ENCODE peak calls at places on chromosomes 4 and X, in five cellular contexts. Y is psoas muscle, U is colonic mucosa, Q is heart right ventricle, L is thoracic aorta. M is an unnamed sample.

GRCh38 chrX:3651272-3651671 is 62.2 kb downstream of the PRKX start:
- DNase-seq in Y (no peak), U (no peak), Q (no peak), L (no peak), M (no peak)

GRCh38 chrX:153763989-153764755 is at the start of gene PLXNB3:
- DNase-seq in Y (peak; percentile 88), U (peak; percentile 87), Q (peak; percentile 62), L (peak; percentile 33), M (peak; percentile 86)

GRCh38 chr4:57426779-57427395 is 316.7 kb upstream of the IGFBP7 start:
- DNase-seq in Y (no peak), U (peak; percentile 65), Q (peak; percentile 56), L (peak; percentile 6), M (peak; percentile 74)

GRCh38 chr4:156169011-156169410 is 215.3 kb upstream of the CTSO start:
- DNase-seq in Y (no peak), U (no peak), Q (peak; percentile 35), L (no peak), M (no peak)

GRCh38 chrX:104105863-104106262 is 6.5 kb upstream of the ZCCHC18 start:
- DNase-seq in Y (no peak), U (no peak), Q (peak; percentile 19), L (no peak), M (no peak)

GRCh38 chrX:34764842-34765241 is 107.8 kb upstream of the TMEM47 start:
- DNase-seq in Y (no peak), U (no peak), Q (no peak), L (no peak), M (no peak)

GRCh38 chr4:124414641-124415040 is 297.9 kb downstream of the ANKRD50 start:
- DNase-seq in Y (no peak), U (no peak), Q (no peak), L (no peak), M (no peak)

GRCh38 chrX:149374751-149375150 is 130.4 kb downstream of the IDS start:
- DNase-seq in Y (no peak), U (no peak), Q (no peak), L (no peak), M (no peak)

GRCh38 chr4:173181769-173182374 is 13.3 kb downstream of the GALNT7 start:
- DNase-seq in Y (no peak), U (no peak), Q (no peak), L (no peak), M (no peak)

GRCh38 chr4:173174184-173175156 is 5.9 kb downstream of the GALNT7 start:
- DNase-seq in Y (no peak), U (no peak), Q (no peak), L (no peak), M (no peak)

GRCh38 chr4:173178144-173178543 is 9.5 kb downstream of the GALNT7 start:
- DNase-seq in Y (no peak), U (no peak), Q (no peak), L (no peak), M (no peak)

GRCh38 chr4:173176010-173176409 is 7.4 kb downstream of the GALNT7 start:
- DNase-seq in Y (no peak), U (no peak), Q (no peak), L (no peak), M (no peak)

GRCh38 chr4:173177232-173177631 is 8.6 kb downstream of the GALNT7 start:
- DNase-seq in Y (no peak), U (no peak), Q (no peak), L (no peak), M (no peak)
- H3K4me1 ChIP-seq in Y (no peaks in the 10 kb centered on the region), U (no peaks in the 10 kb centered on the region), Q (peaks cover 7% of the 10 kb centered on the region), L (peaks cover 13% of the 10 kb centered on the region), M (no peaks in the 10 kb centered on the region)

DNA sequence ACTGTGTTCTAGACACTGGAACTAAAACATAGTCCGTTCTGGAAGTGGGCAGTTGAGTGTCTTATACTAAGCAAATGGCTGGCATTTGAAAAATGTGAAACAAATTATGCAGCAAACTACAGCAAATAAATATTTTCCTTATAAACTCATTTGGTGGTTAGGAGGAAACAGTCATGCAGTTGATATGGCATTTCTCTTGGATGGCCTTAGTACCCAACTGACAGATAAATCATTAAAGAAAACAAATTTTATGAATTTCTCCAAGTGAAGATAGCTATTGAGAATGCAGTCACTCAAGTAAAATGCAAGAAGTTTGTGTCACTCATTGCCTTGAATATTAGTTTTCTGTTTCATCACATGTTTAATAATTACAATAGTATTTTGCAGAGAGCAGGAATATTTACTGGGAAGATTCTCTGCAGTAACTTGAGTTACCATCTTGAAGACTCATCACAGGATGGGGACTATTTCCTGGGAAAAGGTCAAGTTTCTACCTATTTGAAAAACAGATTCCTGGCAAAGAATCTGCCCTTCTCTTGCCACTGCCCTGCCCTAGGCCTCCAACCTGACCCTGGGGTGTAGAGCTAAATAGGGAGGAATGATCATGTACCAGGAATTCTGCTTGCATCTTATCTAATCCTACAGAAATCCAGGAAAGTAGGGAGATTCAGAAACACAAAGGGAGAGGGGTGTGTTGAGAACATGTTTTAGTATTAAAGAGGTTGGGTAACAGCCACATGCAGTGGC is 105.9 kb downstream of the SH3RF1 start:
- DNase-seq in Y (no peak), U (no peak), Q (no peak), L (no peak), M (no peak)
- H3K4me1 ChIP-seq in Y (peaks cover 28% of the 10 kb centered on the region), U (no peaks in the 10 kb centered on the region), Q (peaks cover 29% of the 10 kb centered on the region), L (peaks cover 7% of the 10 kb centered on the region), M (no peaks in the 10 kb centered on the region)

GRCh38 chr4:47907247-47907646 is 7.1 kb downstream of the NFXL1 start:
- DNase-seq in Y (no peak), U (no peak), Q (no peak), L (no peak), M (no peak)
- H3K4me1 ChIP-seq in Y (no peaks in the 10 kb centered on the region), U (no peaks in the 10 kb centered on the region), Q (no peaks in the 10 kb centered on the region), L (no peaks in the 10 kb centered on the region), M (no peaks in the 10 kb centered on the region)

DNA sequence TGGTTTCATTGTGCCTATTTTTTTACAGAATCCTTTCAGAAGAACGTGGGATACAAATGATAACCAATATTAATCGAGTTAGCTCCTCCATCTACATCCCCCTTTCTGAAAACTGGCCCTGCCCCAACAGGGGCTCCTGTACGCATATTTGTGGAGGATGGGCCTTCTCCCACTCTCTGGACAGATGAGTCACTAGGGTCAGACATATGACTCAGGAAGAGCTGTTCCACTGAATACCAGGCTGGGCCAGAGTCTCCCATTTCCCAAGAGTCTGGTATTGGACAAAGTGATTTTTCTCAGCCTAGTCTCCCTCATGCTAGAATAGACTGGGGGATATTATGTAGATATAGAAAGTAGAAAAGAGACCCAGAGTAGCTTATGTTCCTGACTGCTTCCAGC is 142.4 kb downstream of the TSPAN5 start:
- DNase-seq in Y (no peak), U (no peak), Q (no peak), L (no peak), M (no peak)
- H3K4me1 ChIP-seq in Y (no peaks in the 10 kb centered on the region), U (no peaks in the 10 kb centered on the region), Q (peaks cover 18% of the 10 kb centered on the region), L (no peaks in the 10 kb centered on the region), M (no peaks in the 10 kb centered on the region)

DNA sequence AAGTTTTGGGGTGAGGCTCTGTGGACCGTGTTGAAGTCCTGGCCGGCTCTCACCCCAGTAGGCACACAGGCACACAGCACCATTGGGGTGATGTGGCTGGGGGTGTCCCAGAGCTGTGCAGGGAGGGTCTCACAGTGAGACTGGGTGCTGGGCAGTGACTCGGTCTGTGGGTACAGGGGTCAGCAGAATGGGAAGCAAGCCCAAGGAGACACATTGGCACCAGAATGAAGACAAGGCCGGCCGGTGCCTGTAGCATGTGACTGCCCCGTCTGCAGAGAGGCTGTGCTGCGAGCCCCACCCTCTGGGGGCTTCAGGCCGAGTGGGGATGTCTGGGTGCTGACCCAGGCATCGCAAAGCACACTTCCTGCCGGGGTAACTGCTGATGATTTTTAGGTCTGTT is 5.2 kb downstream of the MAEA start:
- DNase-seq in Y (peak; percentile 50), U (no peak), Q (no peak), L (no peak), M (peak; percentile 48)
- H3K4me1 ChIP-seq in Y (peaks cover 25% of the 10 kb centered on the region), U (peaks cover 13% of the 10 kb centered on the region), Q (peaks cover 67% of the 10 kb centered on the region), L (peaks cover 29% of the 10 kb centered on the region), M (peaks cover 15% of the 10 kb centered on the region)

GRCh38 chr4:78659264-78659663 is 107.7 kb downstream of the ANXA3 start:
- DNase-seq in Y (no peak), U (no peak), Q (peak; percentile 18), L (no peak), M (no peak)
- H3K4me1 ChIP-seq in Y (peaks cover 3% of the 10 kb centered on the region), U (no peaks in the 10 kb centered on the region), Q (peaks cover 26% of the 10 kb centered on the region), L (peaks cover 2% of the 10 kb centered on the region), M (no peaks in the 10 kb centered on the region)

DNA sequence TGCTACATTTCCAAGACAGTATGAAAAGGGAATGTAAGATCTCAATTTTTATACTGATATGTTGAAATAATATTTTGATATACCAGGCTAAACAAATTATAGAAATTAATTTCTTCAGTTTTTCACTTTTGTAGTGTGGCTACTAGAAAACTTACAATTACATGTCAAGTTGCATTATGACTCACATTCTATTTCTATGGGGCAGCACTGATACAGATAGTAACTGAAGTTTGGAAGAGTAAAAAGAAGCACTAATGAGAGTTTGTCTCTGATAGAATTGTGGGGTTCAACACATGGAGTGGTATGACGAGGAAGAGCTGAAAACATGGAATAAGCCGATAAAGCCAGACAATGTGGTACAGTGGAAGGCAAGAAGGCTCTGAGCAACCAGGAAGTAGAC is 95.6 kb downstream of the NR3C2 start:
- DNase-seq in Y (no peak), U (no peak), Q (no peak), L (no peak), M (no peak)
- H3K4me1 ChIP-seq in Y (peaks cover 20% of the 10 kb centered on the region), U (no peaks in the 10 kb centered on the region), Q (peaks cover 37% of the 10 kb centered on the region), L (no peaks in the 10 kb centered on the region), M (no peaks in the 10 kb centered on the region)

M was measured in right lobe of liver.